ENCODE peak calls at places on chromosome 19, in eight cellular contexts. One of them, this sample, is unnamed.

GRCh38 chr19:16446108-16447014 is 25.4 kb downstream of the EPS15L1 start:
- DNase-seq in mucosa of descending colon: no peak
- DNase-seq in WERI-Rb-1: no peak
- DNase-seq in AG04449: no peak
- DNase-seq in foreskin keratinocyte: no peak
- DNase-seq in BE2C: no peak
- DNase-seq in thoracic aorta: no peak
- DNase-seq in fibroblast of lung: no peak
- DNase-seq in this sample: no peak

GRCh38 chr19:50008532-50008931 is 16.6 kb downstream of the VRK3 start:
- DNase-seq in mucosa of descending colon: no peak
- DNase-seq in WERI-Rb-1: peak
- DNase-seq in AG04449: no peak
- DNase-seq in foreskin keratinocyte: no peak
- DNase-seq in BE2C: peak
- DNase-seq in thoracic aorta: no peak
- DNase-seq in fibroblast of lung: no peak
- DNase-seq in this sample: peak

GRCh38 chr19:38737297-38737865 is 6.9 kb downstream of the CAPN12 start:
- DNase-seq in mucosa of descending colon: no peak
- DNase-seq in WERI-Rb-1: no peak
- DNase-seq in AG04449: no peak
- DNase-seq in foreskin keratinocyte: no peak
- DNase-seq in BE2C: no peak
- DNase-seq in thoracic aorta: no peak
- DNase-seq in fibroblast of lung: no peak
- DNase-seq in this sample: no peak

GRCh38 chr19:20171285-20171684 is 4.3 kb downstream of the ZNF486 start:
- DNase-seq in mucosa of descending colon: no peak
- DNase-seq in WERI-Rb-1: no peak
- DNase-seq in AG04449: no peak
- DNase-seq in foreskin keratinocyte: peak
- DNase-seq in BE2C: no peak
- DNase-seq in thoracic aorta: no peak
- DNase-seq in fibroblast of lung: no peak
- DNase-seq in this sample: no peak

GRCh38 chr19:18775586-18776287 is 15.4 kb downstream of the COMP start:
- DNase-seq in mucosa of descending colon: no peak
- DNase-seq in WERI-Rb-1: no peak
- DNase-seq in AG04449: no peak
- DNase-seq in foreskin keratinocyte: no peak
- DNase-seq in BE2C: peak
- DNase-seq in thoracic aorta: no peak
- DNase-seq in fibroblast of lung: peak
- DNase-seq in this sample: no peak

GRCh38 chr19:40775632-40776022 is 306 bp downstream of the MIA start:
- DNase-seq in mucosa of descending colon: no peak
- DNase-seq in WERI-Rb-1: no peak
- DNase-seq in AG04449: no peak
- DNase-seq in foreskin keratinocyte: no peak
- DNase-seq in BE2C: no peak
- DNase-seq in thoracic aorta: no peak
- DNase-seq in fibroblast of lung: no peak
- DNase-seq in this sample: no peak

GRCh38 chr19:2648528-2648937 is 54.0 kb downstream of the GNG7 start:
- DNase-seq in mucosa of descending colon: peak
- DNase-seq in WERI-Rb-1: peak
- DNase-seq in AG04449: peak
- DNase-seq in foreskin keratinocyte: peak
- DNase-seq in BE2C: peak
- DNase-seq in thoracic aorta: no peak
- DNase-seq in fibroblast of lung: peak
- DNase-seq in this sample: peak

GRCh38 chr19:51240866-51241265 is 10.0 kb upstream of the SIGLECL1 start:
- DNase-seq in mucosa of descending colon: no peak
- DNase-seq in WERI-Rb-1: no peak
- DNase-seq in AG04449: no peak
- DNase-seq in foreskin keratinocyte: no peak
- DNase-seq in BE2C: no peak
- DNase-seq in thoracic aorta: no peak
- DNase-seq in fibroblast of lung: no peak
- DNase-seq in this sample: no peak

GRCh38 chr19:13689050-13689449 is 75.3 kb upstream of the MRI1 start:
- DNase-seq in mucosa of descending colon: no peak
- DNase-seq in WERI-Rb-1: no peak
- DNase-seq in AG04449: no peak
- DNase-seq in foreskin keratinocyte: no peak
- DNase-seq in BE2C: peak
- DNase-seq in thoracic aorta: no peak
- DNase-seq in fibroblast of lung: peak
- DNase-seq in this sample: no peak

GRCh38 chr19:47573076-47574026 is at the start of gene ZNF541:
- DNase-seq in mucosa of descending colon: peak
- DNase-seq in WERI-Rb-1: no peak
- DNase-seq in AG04449: no peak
- DNase-seq in foreskin keratinocyte: no peak
- DNase-seq in BE2C: no peak
- DNase-seq in thoracic aorta: peak
- DNase-seq in fibroblast of lung: peak
- DNase-seq in this sample: no peak

GRCh38 chr19:29662604-29663404 is 2.5 kb upstream of the PLEKHF1 start:
- DNase-seq in mucosa of descending colon: peak
- DNase-seq in WERI-Rb-1: no peak
- DNase-seq in AG04449: peak
- DNase-seq in foreskin keratinocyte: peak
- DNase-seq in BE2C: no peak
- DNase-seq in thoracic aorta: peak
- DNase-seq in fibroblast of lung: peak
- DNase-seq in this sample: no peak

GRCh38 chr19:12788682-12789097 is 2.6 kb upstream of the JUNB start:
- DNase-seq in mucosa of descending colon: peak
- DNase-seq in WERI-Rb-1: peak
- DNase-seq in AG04449: no peak
- DNase-seq in foreskin keratinocyte: peak
- DNase-seq in BE2C: peak
- DNase-seq in thoracic aorta: no peak
- DNase-seq in fibroblast of lung: peak
- DNase-seq in this sample: peak

GRCh38 chr19:45079911-45080469 is 930 bp downstream of the GEMIN7 start:
- DNase-seq in mucosa of descending colon: no peak
- DNase-seq in WERI-Rb-1: no peak
- DNase-seq in AG04449: no peak
- DNase-seq in foreskin keratinocyte: no peak
- DNase-seq in BE2C: no peak
- DNase-seq in thoracic aorta: no peak
- DNase-seq in fibroblast of lung: no peak
- DNase-seq in this sample: no peak

GRCh38 chr19:54389556-54389955 is 24.8 kb upstream of the LAIR1 start:
- DNase-seq in mucosa of descending colon: no peak
- DNase-seq in WERI-Rb-1: no peak
- DNase-seq in AG04449: no peak
- DNase-seq in foreskin keratinocyte: no peak
- DNase-seq in BE2C: no peak
- DNase-seq in thoracic aorta: no peak
- DNase-seq in fibroblast of lung: no peak
- DNase-seq in this sample: no peak

GRCh38 chr19:8302357-8302691 is 5.8 kb downstream of the CD320 start:
- DNase-seq in mucosa of descending colon: peak
- DNase-seq in WERI-Rb-1: peak
- DNase-seq in AG04449: no peak
- DNase-seq in foreskin keratinocyte: no peak
- DNase-seq in BE2C: peak
- DNase-seq in thoracic aorta: no peak
- DNase-seq in fibroblast of lung: no peak
- DNase-seq in this sample: no peak

GRCh38 chr19:418761-419632 is 10.1 kb upstream of the C2CD4C start:
- DNase-seq in mucosa of descending colon: peak
- DNase-seq in WERI-Rb-1: no peak
- DNase-seq in AG04449: no peak
- DNase-seq in foreskin keratinocyte: no peak
- DNase-seq in BE2C: no peak
- DNase-seq in thoracic aorta: no peak
- DNase-seq in fibroblast of lung: no peak
- DNase-seq in this sample: no peak

GRCh38 chr19:9535934-9536333 is 2.5 kb downstream of the ZNF426 start:
- DNase-seq in mucosa of descending colon: no peak
- DNase-seq in WERI-Rb-1: no peak
- DNase-seq in AG04449: no peak
- DNase-seq in foreskin keratinocyte: peak
- DNase-seq in BE2C: no peak
- DNase-seq in thoracic aorta: no peak
- DNase-seq in fibroblast of lung: no peak
- DNase-seq in this sample: no peak

GRCh38 chr19:4830768-4831265 is 695 bp downstream of the TICAM1 start:
- DNase-seq in mucosa of descending colon: no peak
- DNase-seq in WERI-Rb-1: no peak
- DNase-seq in AG04449: no peak
- DNase-seq in foreskin keratinocyte: peak
- DNase-seq in BE2C: no peak
- DNase-seq in thoracic aorta: no peak
- DNase-seq in fibroblast of lung: no peak
- DNase-seq in this sample: no peak

GRCh38 chr19:4831351-4832340 is at the start of gene TICAM1:
- DNase-seq in mucosa of descending colon: peak
- DNase-seq in WERI-Rb-1: peak
- DNase-seq in AG04449: no peak
- DNase-seq in foreskin keratinocyte: peak
- DNase-seq in BE2C: peak
- DNase-seq in thoracic aorta: no peak
- DNase-seq in fibroblast of lung: peak
- DNase-seq in this sample: peak

GRCh38 chr19:4832776-4833175 is 1.3 kb upstream of the TICAM1 start:
- DNase-seq in mucosa of descending colon: no peak
- DNase-seq in WERI-Rb-1: no peak
- DNase-seq in AG04449: no peak
- DNase-seq in foreskin keratinocyte: no peak
- DNase-seq in BE2C: no peak
- DNase-seq in thoracic aorta: no peak
- DNase-seq in fibroblast of lung: no peak
- DNase-seq in this sample: no peak

GRCh38 chr19:4830332-4830731 is 1.2 kb downstream of the TICAM1 start:
- DNase-seq in mucosa of descending colon: no peak
- DNase-seq in WERI-Rb-1: no peak
- DNase-seq in AG04449: no peak
- DNase-seq in foreskin keratinocyte: no peak
- DNase-seq in BE2C: no peak
- DNase-seq in thoracic aorta: no peak
- DNase-seq in fibroblast of lung: no peak
- DNase-seq in this sample: no peak

GRCh38 chr19:4829001-4829712 is 2.4 kb downstream of the TICAM1 start:
- DNase-seq in mucosa of descending colon: no peak
- DNase-seq in WERI-Rb-1: no peak
- DNase-seq in AG04449: no peak
- DNase-seq in foreskin keratinocyte: no peak
- DNase-seq in BE2C: no peak
- DNase-seq in thoracic aorta: no peak
- DNase-seq in fibroblast of lung: no peak
- DNase-seq in this sample: no peak
- TF ChIP-seq CTCF in mucosa of descending colon: no peak
- TF ChIP-seq CTCF in WERI-Rb-1: no peak
- TF ChIP-seq CTCF in AG04449: no peak
- TF ChIP-seq CTCF in foreskin keratinocyte: peak
- TF ChIP-seq CTCF in BE2C: peak
- TF ChIP-seq CTCF in thoracic aorta: no peak
- TF ChIP-seq CTCF in fibroblast of lung: no peak
- TF ChIP-seq CTCF in this sample: no peak

GRCh38 chr19:6023085-6023682 is 45.2 kb upstream of the RANBP3 start:
- DNase-seq in mucosa of descending colon: peak
- DNase-seq in WERI-Rb-1: no peak
- DNase-seq in AG04449: no peak
- DNase-seq in foreskin keratinocyte: peak
- DNase-seq in BE2C: no peak
- DNase-seq in thoracic aorta: no peak
- DNase-seq in fibroblast of lung: peak
- DNase-seq in this sample: no peak

GRCh38 chr19:6020972-6021805 is 43.2 kb upstream of the RANBP3 start:
- DNase-seq in mucosa of descending colon: peak
- DNase-seq in WERI-Rb-1: no peak
- DNase-seq in AG04449: no peak
- DNase-seq in foreskin keratinocyte: no peak
- DNase-seq in BE2C: no peak
- DNase-seq in thoracic aorta: no peak
- DNase-seq in fibroblast of lung: no peak
- DNase-seq in this sample: no peak

GRCh38 chr19:6023936-6024335 is 46.0 kb upstream of the RANBP3 start:
- DNase-seq in mucosa of descending colon: peak
- DNase-seq in WERI-Rb-1: no peak
- DNase-seq in AG04449: no peak
- DNase-seq in foreskin keratinocyte: no peak
- DNase-seq in BE2C: no peak
- DNase-seq in thoracic aorta: no peak
- DNase-seq in fibroblast of lung: no peak
- DNase-seq in this sample: no peak

GRCh38 chr19:6021878-6022569 is 44.1 kb upstream of the RANBP3 start:
- DNase-seq in mucosa of descending colon: peak
- DNase-seq in WERI-Rb-1: peak
- DNase-seq in AG04449: no peak
- DNase-seq in foreskin keratinocyte: peak
- DNase-seq in BE2C: peak
- DNase-seq in thoracic aorta: no peak
- DNase-seq in fibroblast of lung: peak
- DNase-seq in this sample: peak

GRCh38 chr19:6022570-6023049 is 44.7 kb upstream of the RANBP3 start:
- DNase-seq in mucosa of descending colon: no peak
- DNase-seq in WERI-Rb-1: no peak
- DNase-seq in AG04449: no peak
- DNase-seq in foreskin keratinocyte: no peak
- DNase-seq in BE2C: no peak
- DNase-seq in thoracic aorta: no peak
- DNase-seq in fibroblast of lung: no peak
- DNase-seq in this sample: no peak
- TF ChIP-seq CTCF in mucosa of descending colon: no peak
- TF ChIP-seq CTCF in WERI-Rb-1: no peak
- TF ChIP-seq CTCF in AG04449: no peak
- TF ChIP-seq CTCF in foreskin keratinocyte: no peak
- TF ChIP-seq CTCF in BE2C: no peak
- TF ChIP-seq CTCF in thoracic aorta: no peak
- TF ChIP-seq CTCF in fibroblast of lung: no peak
- TF ChIP-seq CTCF in this sample: peak

DNA sequence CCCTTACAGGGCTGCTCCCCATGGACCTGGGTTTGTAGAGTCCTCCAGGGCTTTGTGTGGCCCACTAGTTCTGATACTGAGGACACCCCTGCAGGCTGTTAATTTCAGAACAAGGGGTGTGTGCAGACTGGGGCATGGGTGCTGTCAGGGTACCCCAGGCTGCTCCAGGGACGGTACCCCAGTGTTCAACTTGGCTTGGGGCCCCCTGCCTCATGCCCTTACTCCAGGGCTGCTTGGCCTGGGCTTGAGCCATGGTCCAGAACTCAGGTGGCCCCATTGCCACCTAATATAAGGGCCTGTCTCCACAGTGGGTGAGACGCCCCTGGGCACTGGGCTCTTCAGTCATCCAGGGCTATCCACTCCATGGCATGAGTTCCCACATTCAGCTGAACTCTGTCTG is 1417.6 kb downstream of the UQCRFS1 start:
- DNase-seq in mucosa of descending colon: no peak
- DNase-seq in WERI-Rb-1: no peak
- DNase-seq in AG04449: no peak
- DNase-seq in foreskin keratinocyte: no peak
- DNase-seq in BE2C: no peak
- DNase-seq in thoracic aorta: no peak
- DNase-seq in fibroblast of lung: no peak
- DNase-seq in this sample: no peak
- TF ChIP-seq CTCF in mucosa of descending colon: no peak
- TF ChIP-seq CTCF in WERI-Rb-1: no peak
- TF ChIP-seq CTCF in AG04449: no peak
- TF ChIP-seq CTCF in foreskin keratinocyte: no peak
- TF ChIP-seq CTCF in BE2C: no peak
- TF ChIP-seq CTCF in thoracic aorta: no peak
- TF ChIP-seq CTCF in fibroblast of lung: no peak
- TF ChIP-seq CTCF in this sample: no peak

GRCh38 chr19:43354305-43354627 is 780 bp downstream of the CD177 start:
- DNase-seq in mucosa of descending colon: no peak
- DNase-seq in WERI-Rb-1: peak
- DNase-seq in AG04449: no peak
- DNase-seq in foreskin keratinocyte: no peak
- DNase-seq in BE2C: no peak
- DNase-seq in thoracic aorta: no peak
- DNase-seq in fibroblast of lung: no peak
- DNase-seq in this sample: peak
- TF ChIP-seq CTCF in mucosa of descending colon: no peak
- TF ChIP-seq CTCF in WERI-Rb-1: no peak
- TF ChIP-seq CTCF in AG04449: no peak
- TF ChIP-seq CTCF in foreskin keratinocyte: no peak
- TF ChIP-seq CTCF in BE2C: no peak
- TF ChIP-seq CTCF in thoracic aorta: no peak
- TF ChIP-seq CTCF in fibroblast of lung: no peak
- TF ChIP-seq CTCF in this sample: no peak

This sample was measured in nephron progenitor cell.